ENCODE peak calls at places on chromosomes 7 and 10, in eight cellular contexts. One of them, this sample, is unnamed.

GRCh38 chr7:87564290-87564963 is 36.3 kb downstream of the ABCB1 start:
- DNase-seq in esophagus squamous epithelium: no peak
- DNase-seq in transverse colon: peak; percentile 55
- DNase-seq in IMR-90: no peak
- DNase-seq in dorsolateral prefrontal cortex: no peak
- DNase-seq in astrocyte: no peak
- DNase-seq in HCT116: peak; percentile 38
- DNase-seq in breast epithelium: no peak
- DNase-seq in this sample: peak; percentile 60

GRCh38 chr7:157490465-157490912 is 153.7 kb downstream of the DNAJB6 start:
- DNase-seq in dorsolateral prefrontal cortex: no peak
- DNase-seq in astrocyte: peak; percentile 91
- DNase-seq in esophagus squamous epithelium: no peak
- DNase-seq in transverse colon: no peak
- DNase-seq in IMR-90: peak; percentile 19
- DNase-seq in HCT116: peak; percentile 62
- DNase-seq in breast epithelium: no peak
- DNase-seq in this sample: no peak

GRCh38 chr10:113897693-113898618 is 43.5 kb downstream of the NHLRC2 start:
- DNase-seq in HCT116: no peak
- DNase-seq in dorsolateral prefrontal cortex: no peak
- DNase-seq in breast epithelium: no peak
- DNase-seq in IMR-90: no peak
- DNase-seq in esophagus squamous epithelium: no peak
- DNase-seq in transverse colon: no peak
- DNase-seq in astrocyte: no peak
- DNase-seq in this sample: no peak

GRCh38 chr7:127844165-127844564 is 187.1 kb downstream of the LRRC4 start:
- DNase-seq in esophagus squamous epithelium: no peak
- DNase-seq in dorsolateral prefrontal cortex: no peak
- DNase-seq in IMR-90: no peak
- DNase-seq in astrocyte: no peak
- DNase-seq in transverse colon: no peak
- DNase-seq in HCT116: no peak
- DNase-seq in breast epithelium: no peak
- DNase-seq in this sample: no peak

GRCh38 chr7:88318196-88318595 is 11.5 kb upstream of the STEAP4 start:
- DNase-seq in IMR-90: no peak
- DNase-seq in esophagus squamous epithelium: no peak
- DNase-seq in dorsolateral prefrontal cortex: no peak
- DNase-seq in astrocyte: no peak
- DNase-seq in HCT116: no peak
- DNase-seq in breast epithelium: no peak
- DNase-seq in transverse colon: no peak
- DNase-seq in this sample: no peak

GRCh38 chr7:74033372-74034311 is 5.7 kb downstream of the ELN start:
- DNase-seq in IMR-90: no peak
- DNase-seq in breast epithelium: no peak
- DNase-seq in transverse colon: no peak
- DNase-seq in dorsolateral prefrontal cortex: no peak
- DNase-seq in astrocyte: peak; percentile 37
- DNase-seq in HCT116: no peak
- DNase-seq in esophagus squamous epithelium: no peak
- DNase-seq in this sample: peak; percentile 69

GRCh38 chr10:28783089-28783488 is 105.8 kb downstream of the BAMBI start:
- DNase-seq in IMR-90: no peak
- DNase-seq in astrocyte: no peak
- DNase-seq in esophagus squamous epithelium: no peak
- DNase-seq in breast epithelium: no peak
- DNase-seq in HCT116: no peak
- DNase-seq in transverse colon: no peak
- DNase-seq in dorsolateral prefrontal cortex: no peak
- DNase-seq in this sample: peak; percentile 21

GRCh38 chr10:61589547-61590243 is 73.0 kb upstream of the CABCOCO1 start:
- DNase-seq in esophagus squamous epithelium: no peak
- DNase-seq in IMR-90: peak; percentile 35
- DNase-seq in dorsolateral prefrontal cortex: no peak
- DNase-seq in HCT116: no peak
- DNase-seq in astrocyte: no peak
- DNase-seq in breast epithelium: no peak
- DNase-seq in transverse colon: no peak
- DNase-seq in this sample: no peak

GRCh38 chr7:12709731-12710502 is 22.5 kb downstream of the ARL4A start:
- DNase-seq in dorsolateral prefrontal cortex: no peak
- DNase-seq in breast epithelium: no peak
- DNase-seq in astrocyte: peak; percentile 75
- DNase-seq in IMR-90: peak; percentile 47
- DNase-seq in transverse colon: no peak
- DNase-seq in HCT116: no peak
- DNase-seq in esophagus squamous epithelium: no peak
- DNase-seq in this sample: no peak

DNA sequence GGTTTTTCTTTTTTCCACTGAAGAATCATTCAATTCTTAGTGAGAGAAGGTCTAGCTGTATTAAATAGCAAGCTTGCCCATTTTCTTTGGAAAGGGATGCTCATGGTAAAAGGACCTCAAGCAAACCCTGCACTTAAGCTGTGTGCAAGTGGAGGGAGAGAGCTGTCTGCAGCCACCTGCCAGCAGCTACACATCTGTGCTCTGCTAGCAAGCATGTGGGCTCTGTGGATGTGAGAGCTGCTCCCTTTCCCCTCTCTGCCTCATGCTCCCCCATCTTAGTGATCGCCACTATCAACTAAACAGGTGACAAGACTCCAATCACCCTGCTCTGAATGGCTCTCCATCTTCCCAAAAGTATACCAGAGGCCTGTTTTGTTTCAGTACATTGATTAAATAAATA is 26.2 kb downstream of the AUTS2 start:
- DNase-seq in HCT116: no peak
- DNase-seq in dorsolateral prefrontal cortex: no peak
- DNase-seq in esophagus squamous epithelium: no peak
- DNase-seq in transverse colon: no peak
- DNase-seq in breast epithelium: no peak
- DNase-seq in IMR-90: no peak
- DNase-seq in astrocyte: no peak
- DNase-seq in this sample: no peak
- H3K27me3 ChIP-seq in HCT116: no peaks in the 10 kb centered on the region
- H3K27me3 ChIP-seq in dorsolateral prefrontal cortex: no peaks in the 10 kb centered on the region
- H3K27me3 ChIP-seq in esophagus squamous epithelium: no peaks in the 10 kb centered on the region
- H3K27me3 ChIP-seq in transverse colon: no peaks in the 10 kb centered on the region
- H3K27me3 ChIP-seq in breast epithelium: no peaks in the 10 kb centered on the region
- H3K27me3 ChIP-seq in IMR-90: no peaks in the 10 kb centered on the region
- H3K27me3 ChIP-seq in astrocyte: no peaks in the 10 kb centered on the region
- H3K27me3 ChIP-seq in this sample: peaks cover 100% of the 10 kb centered on the region

DNA sequence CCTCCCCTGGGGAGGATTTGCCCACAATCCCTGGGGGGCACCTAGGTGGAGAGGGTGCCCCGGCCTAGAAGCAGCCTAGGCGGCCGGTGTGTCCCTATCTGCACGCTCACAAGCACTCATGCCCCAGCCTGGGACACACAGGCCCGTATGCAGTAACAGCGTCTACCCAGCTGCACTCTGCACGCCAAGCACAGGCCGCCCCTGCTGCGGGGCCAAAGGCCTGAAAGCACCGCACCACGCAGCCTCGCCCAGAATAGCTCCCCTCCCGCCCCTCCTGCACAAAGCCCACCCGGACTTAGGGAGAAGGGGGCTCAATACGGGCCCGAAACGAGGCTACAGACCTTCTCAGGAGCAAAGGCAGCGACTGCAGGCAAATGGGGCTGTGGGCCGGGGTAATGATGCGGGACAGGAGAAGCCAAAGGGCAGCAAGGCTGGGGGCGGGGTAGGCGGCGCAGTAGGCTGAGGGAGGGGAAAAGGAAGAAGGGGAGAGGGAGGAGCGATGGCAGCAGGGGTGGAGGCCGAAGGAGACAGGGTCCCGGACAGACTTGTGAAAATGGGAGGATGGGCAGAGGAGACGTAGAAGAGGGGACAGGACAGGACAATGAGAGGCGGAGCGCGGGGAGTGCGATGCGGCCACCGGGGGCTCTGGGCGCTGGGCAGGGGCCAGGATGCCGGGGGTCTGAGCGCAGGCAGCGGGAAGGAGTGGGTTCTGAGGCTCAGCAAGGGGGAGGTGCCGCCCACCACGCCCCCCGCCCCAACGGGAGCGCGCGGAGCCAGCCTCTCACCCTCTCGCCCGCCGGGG is 544 bp downstream of the GPRIN2 start:
- DNase-seq in dorsolateral prefrontal cortex: peak; percentile 18
- DNase-seq in esophagus squamous epithelium: no peak
- DNase-seq in IMR-90: no peak
- DNase-seq in transverse colon: peak; percentile 55
- DNase-seq in HCT116: no peak
- DNase-seq in astrocyte: no peak
- DNase-seq in breast epithelium: peak; percentile 57
- DNase-seq in this sample: peak; percentile 82
- H3K27me3 ChIP-seq in dorsolateral prefrontal cortex: peaks cover 62% of the 10 kb centered on the region
- H3K27me3 ChIP-seq in esophagus squamous epithelium: peaks cover 73% of the 10 kb centered on the region
- H3K27me3 ChIP-seq in IMR-90: peaks cover 74% of the 10 kb centered on the region
- H3K27me3 ChIP-seq in transverse colon: peaks cover 44% of the 10 kb centered on the region
- H3K27me3 ChIP-seq in HCT116: peaks cover 5% of the 10 kb centered on the region
- H3K27me3 ChIP-seq in astrocyte: peaks cover 55% of the 10 kb centered on the region
- H3K27me3 ChIP-seq in breast epithelium: peaks cover 26% of the 10 kb centered on the region
- H3K27me3 ChIP-seq in this sample: peaks cover 57% of the 10 kb centered on the region

GRCh38 chr7:29310625-29311024 is 116.0 kb downstream of the CHN2 start:
- DNase-seq in astrocyte: no peak
- DNase-seq in HCT116: no peak
- DNase-seq in IMR-90: no peak
- DNase-seq in dorsolateral prefrontal cortex: no peak
- DNase-seq in esophagus squamous epithelium: no peak
- DNase-seq in transverse colon: no peak
- DNase-seq in breast epithelium: no peak
- DNase-seq in this sample: no peak

GRCh38 chr7:29306276-29307036 is 111.9 kb downstream of the CHN2 start:
- DNase-seq in esophagus squamous epithelium: no peak
- DNase-seq in IMR-90: no peak
- DNase-seq in dorsolateral prefrontal cortex: no peak
- DNase-seq in breast epithelium: no peak
- DNase-seq in transverse colon: no peak
- DNase-seq in HCT116: no peak
- DNase-seq in astrocyte: no peak
- DNase-seq in this sample: no peak

GRCh38 chr7:29308424-29308823 is 113.8 kb downstream of the CHN2 start:
- DNase-seq in breast epithelium: no peak
- DNase-seq in esophagus squamous epithelium: no peak
- DNase-seq in HCT116: no peak
- DNase-seq in transverse colon: no peak
- DNase-seq in IMR-90: no peak
- DNase-seq in dorsolateral prefrontal cortex: no peak
- DNase-seq in astrocyte: no peak
- DNase-seq in this sample: no peak

GRCh38 chr7:29311314-29311713 is 116.7 kb downstream of the CHN2 start:
- DNase-seq in transverse colon: no peak
- DNase-seq in esophagus squamous epithelium: no peak
- DNase-seq in astrocyte: no peak
- DNase-seq in IMR-90: no peak
- DNase-seq in HCT116: no peak
- DNase-seq in dorsolateral prefrontal cortex: no peak
- DNase-seq in breast epithelium: no peak
- DNase-seq in this sample: no peak

DNA sequence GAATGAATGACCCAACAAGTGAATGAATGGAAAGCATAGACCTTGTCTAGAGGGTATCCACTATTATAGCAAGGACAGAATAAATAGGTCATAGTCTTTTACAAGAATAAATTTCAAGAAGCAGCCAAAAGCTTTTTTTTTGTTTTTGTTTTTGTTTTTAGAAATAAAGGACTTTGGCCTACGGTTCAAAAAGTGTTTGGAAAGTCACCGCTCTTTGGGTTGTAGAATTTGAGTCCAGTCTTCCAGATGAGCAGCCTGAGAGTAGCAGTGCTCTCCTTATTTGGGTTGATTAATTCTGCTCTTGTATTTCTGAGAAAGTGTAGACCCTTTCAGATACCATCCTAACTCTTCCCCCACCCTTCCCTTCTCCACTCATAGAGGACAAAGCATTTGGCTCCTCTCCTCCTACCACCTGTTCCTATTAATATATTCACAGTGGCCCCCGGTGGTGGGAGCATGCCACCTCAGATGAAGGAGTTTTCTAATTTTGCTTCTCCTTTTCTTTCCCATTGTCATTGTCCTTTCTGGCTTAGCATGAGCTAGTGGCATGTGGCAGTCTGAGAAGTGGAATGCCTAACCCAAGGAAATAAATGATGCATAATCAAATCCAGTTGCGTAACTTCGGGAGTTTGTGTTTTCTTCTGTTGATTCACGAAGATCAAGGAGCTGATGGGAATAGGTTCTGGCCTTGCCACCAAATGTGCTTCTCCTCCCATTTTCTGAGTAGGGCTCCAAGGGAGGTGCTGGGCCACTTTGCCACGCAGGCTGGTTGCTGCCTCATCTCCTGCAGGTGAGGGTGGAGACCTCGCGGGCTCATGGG is 114.7 kb downstream of the CHN2 start:
- DNase-seq in transverse colon: no peak
- DNase-seq in breast epithelium: no peak
- DNase-seq in IMR-90: no peak
- DNase-seq in dorsolateral prefrontal cortex: no peak
- DNase-seq in esophagus squamous epithelium: no peak
- DNase-seq in astrocyte: no peak
- DNase-seq in HCT116: no peak
- DNase-seq in this sample: no peak
- H3K27me3 ChIP-seq in transverse colon: no peaks in the 10 kb centered on the region
- H3K27me3 ChIP-seq in breast epithelium: no peaks in the 10 kb centered on the region
- H3K27me3 ChIP-seq in IMR-90: no peaks in the 10 kb centered on the region
- H3K27me3 ChIP-seq in dorsolateral prefrontal cortex: no peaks in the 10 kb centered on the region
- H3K27me3 ChIP-seq in esophagus squamous epithelium: peaks cover 12% of the 10 kb centered on the region
- H3K27me3 ChIP-seq in astrocyte: peaks cover 19% of the 10 kb centered on the region
- H3K27me3 ChIP-seq in HCT116: peaks cover 13% of the 10 kb centered on the region
- H3K27me3 ChIP-seq in this sample: no peaks in the 10 kb centered on the region

GRCh38 chr10:132041340-132041739 is 24.4 kb upstream of the JAKMIP3 start:
- DNase-seq in HCT116: no peak
- DNase-seq in transverse colon: no peak
- DNase-seq in esophagus squamous epithelium: no peak
- DNase-seq in dorsolateral prefrontal cortex: no peak
- DNase-seq in astrocyte: no peak
- DNase-seq in IMR-90: no peak
- DNase-seq in breast epithelium: no peak
- DNase-seq in this sample: no peak
- H3K27me3 ChIP-seq in HCT116: no peaks in the 10 kb centered on the region
- H3K27me3 ChIP-seq in transverse colon: peaks cover 54% of the 10 kb centered on the region
- H3K27me3 ChIP-seq in esophagus squamous epithelium: peaks cover 94% of the 10 kb centered on the region
- H3K27me3 ChIP-seq in dorsolateral prefrontal cortex: no peaks in the 10 kb centered on the region
- H3K27me3 ChIP-seq in astrocyte: peaks cover 14% of the 10 kb centered on the region
- H3K27me3 ChIP-seq in IMR-90: peaks cover 50% of the 10 kb centered on the region
- H3K27me3 ChIP-seq in breast epithelium: peaks cover 12% of the 10 kb centered on the region
- H3K27me3 ChIP-seq in this sample: peaks cover 34% of the 10 kb centered on the region

GRCh38 chr7:124679826-124680225 is 85.8 kb downstream of the GPR37 start:
- DNase-seq in astrocyte: no peak
- DNase-seq in esophagus squamous epithelium: no peak
- DNase-seq in dorsolateral prefrontal cortex: no peak
- DNase-seq in breast epithelium: no peak
- DNase-seq in IMR-90: no peak
- DNase-seq in transverse colon: no peak
- DNase-seq in HCT116: no peak
- DNase-seq in this sample: no peak
- H3K27me3 ChIP-seq in astrocyte: no peaks in the 10 kb centered on the region
- H3K27me3 ChIP-seq in esophagus squamous epithelium: no peaks in the 10 kb centered on the region
- H3K27me3 ChIP-seq in dorsolateral prefrontal cortex: no peaks in the 10 kb centered on the region
- H3K27me3 ChIP-seq in breast epithelium: no peaks in the 10 kb centered on the region
- H3K27me3 ChIP-seq in IMR-90: no peaks in the 10 kb centered on the region
- H3K27me3 ChIP-seq in transverse colon: no peaks in the 10 kb centered on the region
- H3K27me3 ChIP-seq in HCT116: no peaks in the 10 kb centered on the region
- H3K27me3 ChIP-seq in this sample: no peaks in the 10 kb centered on the region

This sample was measured in neural progenitor cell.